ENCODE peak calls at places on chromosomes 2 and 18, in seven cellular contexts. One of them, this sample, is unnamed.

GRCh38 chr2:21633531-21634310 is 510.0 kb downstream of the TDRD15 start:
- DNase-seq in H1: no peak
- DNase-seq in GM12878: no peak
- DNase-seq in IMR-90: no peak
- DNase-seq in K562: no peak
- DNase-seq in SK-N-SH: peak; percentile 73
- DNase-seq in A549: no peak
- DNase-seq in this sample: no peak

GRCh38 chr2:21754164-21754788 is 630.5 kb downstream of the TDRD15 start:
- DNase-seq in A549: no peak
- DNase-seq in H1: no peak
- DNase-seq in GM12878: no peak
- DNase-seq in IMR-90: no peak
- DNase-seq in K562: no peak
- DNase-seq in SK-N-SH: no peak
- DNase-seq in this sample: no peak

GRCh38 chr2:61471905-61472805 is 1.3 kb upstream of the USP34 start:
- DNase-seq in K562: peak; percentile 14
- DNase-seq in IMR-90: peak; percentile 29
- DNase-seq in A549: no peak
- DNase-seq in H1: no peak
- DNase-seq in GM12878: no peak
- DNase-seq in SK-N-SH: peak; percentile 27
- DNase-seq in this sample: no peak

GRCh38 chr2:120391905-120392665 is 46.1 kb downstream of the INHBB start:
- DNase-seq in A549: no peak
- DNase-seq in IMR-90: no peak
- DNase-seq in SK-N-SH: no peak
- DNase-seq in H1: no peak
- DNase-seq in GM12878: no peak
- DNase-seq in K562: no peak
- DNase-seq in this sample: no peak

GRCh38 chr18:63286926-63287325 is 32.6 kb downstream of the BCL2 start:
- DNase-seq in IMR-90: no peak
- DNase-seq in GM12878: no peak
- DNase-seq in H1: no peak
- DNase-seq in K562: no peak
- DNase-seq in A549: no peak
- DNase-seq in SK-N-SH: no peak
- DNase-seq in this sample: no peak

GRCh38 chr2:67213270-67213670 is 183.9 kb upstream of the ETAA1 start:
- DNase-seq in H1: no peak
- DNase-seq in A549: no peak
- DNase-seq in K562: no peak
- DNase-seq in GM12878: no peak
- DNase-seq in IMR-90: no peak
- DNase-seq in SK-N-SH: peak; percentile 43
- DNase-seq in this sample: no peak

GRCh38 chr2:71742953-71743601 is 289.7 kb downstream of the DYSF start:
- DNase-seq in H1: no peak
- DNase-seq in GM12878: no peak
- DNase-seq in IMR-90: peak; percentile 86
- DNase-seq in A549: peak; percentile 72
- DNase-seq in K562: peak; percentile 79
- DNase-seq in SK-N-SH: no peak
- DNase-seq in this sample: peak; percentile 74

GRCh38 chr2:5782103-5782502 is 89.9 kb downstream of the SOX11 start:
- DNase-seq in A549: no peak
- DNase-seq in GM12878: no peak
- DNase-seq in H1: no peak
- DNase-seq in IMR-90: peak; percentile 51
- DNase-seq in K562: no peak
- DNase-seq in SK-N-SH: no peak
- DNase-seq in this sample: no peak

GRCh38 chr2:47737191-47737975 is 45.6 kb upstream of the MSH6 start:
- DNase-seq in K562: no peak
- DNase-seq in A549: no peak
- DNase-seq in GM12878: no peak
- DNase-seq in IMR-90: no peak
- DNase-seq in H1: no peak
- DNase-seq in SK-N-SH: no peak
- DNase-seq in this sample: no peak

GRCh38 chr2:215658635-215659305 is 222.9 kb upstream of the FN1 start:
- DNase-seq in A549: no peak
- DNase-seq in SK-N-SH: no peak
- DNase-seq in H1: no peak
- DNase-seq in GM12878: no peak
- DNase-seq in IMR-90: no peak
- DNase-seq in K562: no peak
- DNase-seq in this sample: no peak

GRCh38 chr2:37647941-37648315 is 23.5 kb downstream of the CDC42EP3 start:
- DNase-seq in SK-N-SH: no peak
- DNase-seq in H1: no peak
- DNase-seq in GM12878: no peak
- DNase-seq in K562: no peak
- DNase-seq in A549: no peak
- DNase-seq in IMR-90: no peak
- DNase-seq in this sample: no peak

GRCh38 chr2:191043438-191043837 is 29.5 kb upstream of the STAT1 start:
- DNase-seq in K562: no peak
- DNase-seq in H1: no peak
- DNase-seq in A549: no peak
- DNase-seq in GM12878: no peak
- DNase-seq in SK-N-SH: no peak
- DNase-seq in IMR-90: peak; percentile 76
- DNase-seq in this sample: no peak

GRCh38 chr2:60306231-60306861 is 247.1 kb downstream of the BCL11A start:
- DNase-seq in IMR-90: no peak
- DNase-seq in H1: no peak
- DNase-seq in A549: no peak
- DNase-seq in GM12878: no peak
- DNase-seq in SK-N-SH: no peak
- DNase-seq in K562: no peak
- DNase-seq in this sample: no peak

GRCh38 chr2:38789689-38790088 is 11.7 kb downstream of the GEMIN6 start:
- DNase-seq in IMR-90: no peak
- DNase-seq in K562: no peak
- DNase-seq in H1: no peak
- DNase-seq in GM12878: no peak
- DNase-seq in SK-N-SH: no peak
- DNase-seq in A549: no peak
- DNase-seq in this sample: no peak

GRCh38 chr2:202377308-202377736 is 1.2 kb downstream of the BMPR2 start:
- DNase-seq in SK-N-SH: peak; percentile 65
- DNase-seq in GM12878: no peak
- DNase-seq in IMR-90: peak; percentile 30
- DNase-seq in A549: no peak
- DNase-seq in K562: peak; percentile 17
- DNase-seq in H1: no peak
- DNase-seq in this sample: no peak

GRCh38 chr2:79511320-79511951 is 1.4 kb upstream of the CTNNA2 start:
- DNase-seq in GM12878: no peak
- DNase-seq in K562: peak; percentile 5
- DNase-seq in H1: peak; percentile 47
- DNase-seq in A549: no peak
- DNase-seq in IMR-90: peak; percentile 28
- DNase-seq in SK-N-SH: no peak
- DNase-seq in this sample: no peak

GRCh38 chr2:235024951-235025773 is 73.3 kb downstream of the SH3BP4 start:
- DNase-seq in SK-N-SH: no peak
- DNase-seq in K562: no peak
- DNase-seq in IMR-90: no peak
- DNase-seq in A549: no peak
- DNase-seq in H1: no peak
- DNase-seq in GM12878: no peak
- DNase-seq in this sample: no peak

GRCh38 chr2:151111599-151112278 is 149.9 kb downstream of the RBM43 start:
- DNase-seq in SK-N-SH: no peak
- DNase-seq in A549: no peak
- DNase-seq in IMR-90: peak; percentile 93
- DNase-seq in GM12878: no peak
- DNase-seq in K562: no peak
- DNase-seq in H1: no peak
- DNase-seq in this sample: no peak

GRCh38 chr2:9207641-9208301 is 1.2 kb downstream of the ASAP2 start:
- DNase-seq in A549: peak; percentile 57
- DNase-seq in K562: peak; percentile 31
- DNase-seq in H1: no peak
- DNase-seq in IMR-90: no peak
- DNase-seq in SK-N-SH: peak; percentile 84
- DNase-seq in GM12878: no peak
- DNase-seq in this sample: no peak

GRCh38 chr18:59605633-59606192 is 91.5 kb downstream of the CCBE1 start:
- DNase-seq in H1: no peak
- DNase-seq in A549: no peak
- DNase-seq in IMR-90: peak; percentile 78
- DNase-seq in GM12878: no peak
- DNase-seq in SK-N-SH: no peak
- DNase-seq in K562: no peak
- DNase-seq in this sample: no peak

GRCh38 chr2:40556739-40557138 is 104.8 kb upstream of the SLC8A1 start:
- DNase-seq in H1: no peak
- DNase-seq in GM12878: no peak
- DNase-seq in SK-N-SH: no peak
- DNase-seq in IMR-90: peak; percentile 32
- DNase-seq in K562: no peak
- DNase-seq in A549: no peak
- DNase-seq in this sample: no peak

GRCh38 chr2:238287702-238288649 is at the start of gene PER2:
- DNase-seq in IMR-90: peak; percentile 90
- DNase-seq in GM12878: no peak
- DNase-seq in H1: no peak
- DNase-seq in K562: peak; percentile 47
- DNase-seq in A549: peak; percentile 71
- DNase-seq in SK-N-SH: peak; percentile 71
- DNase-seq in this sample: peak; percentile 43

GRCh38 chr2:114709936-114710850 is 267.8 kb downstream of the DPP10 start:
- DNase-seq in A549: no peak
- DNase-seq in K562: no peak
- DNase-seq in GM12878: no peak
- DNase-seq in H1: no peak
- DNase-seq in IMR-90: no peak
- DNase-seq in SK-N-SH: no peak
- DNase-seq in this sample: no peak

GRCh38 chr2:207337234-207338219 is 171.8 kb upstream of the KLF7 start:
- DNase-seq in H1: no peak
- DNase-seq in IMR-90: peak; percentile 63
- DNase-seq in A549: peak; percentile 18
- DNase-seq in SK-N-SH: no peak
- DNase-seq in GM12878: no peak
- DNase-seq in K562: peak; percentile 49
- DNase-seq in this sample: peak; percentile 94

GRCh38 chr2:129801575-129801974 is 177.9 kb upstream of the RAB6C start:
- DNase-seq in GM12878: no peak
- DNase-seq in K562: no peak
- DNase-seq in A549: no peak
- DNase-seq in SK-N-SH: peak; percentile 30
- DNase-seq in H1: no peak
- DNase-seq in IMR-90: peak; percentile 41
- DNase-seq in this sample: no peak

GRCh38 chr2:69692424-69692823 is 48.9 kb upstream of the AAK1 start:
- DNase-seq in IMR-90: peak; percentile 87
- DNase-seq in GM12878: no peak
- DNase-seq in H1: no peak
- DNase-seq in K562: no peak
- DNase-seq in SK-N-SH: no peak
- DNase-seq in A549: no peak
- DNase-seq in this sample: no peak

GRCh38 chr2:40201425-40201824 is 250.5 kb downstream of the SLC8A1 start:
- DNase-seq in A549: no peak
- DNase-seq in IMR-90: peak; percentile 70
- DNase-seq in H1: no peak
- DNase-seq in GM12878: no peak
- DNase-seq in K562: no peak
- DNase-seq in SK-N-SH: no peak
- DNase-seq in this sample: no peak

GRCh38 chr2:197131558-197131855 is 179.1 kb downstream of the ANKRD44 start:
- DNase-seq in H1: no peak
- DNase-seq in A549: no peak
- DNase-seq in SK-N-SH: no peak
- DNase-seq in K562: no peak
- DNase-seq in GM12878: no peak
- DNase-seq in IMR-90: no peak
- DNase-seq in this sample: no peak
- H3K9me3 ChIP-seq in H1: no peaks in the 10 kb centered on the region
- H3K9me3 ChIP-seq in A549: no peaks in the 10 kb centered on the region
- H3K9me3 ChIP-seq in SK-N-SH: peaks cover 4% of the 10 kb centered on the region
- H3K9me3 ChIP-seq in K562: no peaks in the 10 kb centered on the region
- H3K9me3 ChIP-seq in GM12878: peaks cover 5% of the 10 kb centered on the region
- H3K9me3 ChIP-seq in IMR-90: no peaks in the 10 kb centered on the region
- H3K9me3 ChIP-seq in this sample: no peaks in the 10 kb centered on the region

DNA sequence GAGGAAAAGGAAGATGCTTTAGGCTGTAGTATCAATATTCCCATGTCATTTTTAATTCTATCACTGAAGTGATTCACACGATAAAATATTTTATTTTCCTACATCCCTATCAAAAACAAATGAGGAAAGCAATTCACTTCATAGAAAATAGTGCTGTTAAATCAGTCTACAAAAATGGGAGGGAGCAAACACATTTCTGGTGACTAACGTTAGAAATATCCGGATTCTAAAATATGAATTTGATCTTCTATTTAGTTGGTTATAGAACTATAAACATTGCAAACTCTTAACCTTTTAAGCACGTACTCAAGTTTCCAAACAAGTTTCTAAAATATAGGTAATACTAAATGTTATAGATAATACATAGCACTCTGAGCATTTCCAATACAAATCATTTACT is 20.8 kb downstream of the ATF2 start:
- DNase-seq in K562: no peak
- DNase-seq in IMR-90: peak; percentile 13
- DNase-seq in A549: no peak
- DNase-seq in GM12878: no peak
- DNase-seq in H1: no peak
- DNase-seq in SK-N-SH: no peak
- DNase-seq in this sample: no peak
- TF ChIP-seq RAD21 in K562: no peak
- TF ChIP-seq RAD21 in IMR-90: no peak
- TF ChIP-seq RAD21 in A549: no peak
- TF ChIP-seq RAD21 in GM12878: no peak
- TF ChIP-seq RAD21 in H1: no peak
- TF ChIP-seq RAD21 in SK-N-SH: no peak
- TF ChIP-seq RAD21 in this sample: no peak

DNA sequence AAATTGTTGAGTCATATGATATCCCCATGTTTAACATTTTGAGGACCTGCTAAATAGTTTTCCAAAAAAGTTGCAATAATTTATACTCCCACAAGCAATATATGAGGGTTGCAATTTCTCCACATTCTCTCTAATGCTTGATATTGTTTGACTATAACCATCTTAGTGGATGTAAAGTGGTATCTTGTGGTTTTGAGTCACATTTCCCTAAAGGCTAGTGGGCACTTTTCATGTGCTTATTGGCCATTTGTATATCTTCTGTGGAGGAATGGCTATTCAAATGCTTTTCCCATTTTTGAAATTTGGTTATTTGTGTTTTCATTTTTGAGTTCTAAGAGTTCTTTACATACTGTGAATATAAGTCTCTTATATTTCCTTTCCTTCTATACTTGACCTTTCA is 82.7 kb downstream of the SCG2 start:
- DNase-seq in A549: no peak
- DNase-seq in GM12878: no peak
- DNase-seq in H1: no peak
- DNase-seq in IMR-90: no peak
- DNase-seq in SK-N-SH: no peak
- DNase-seq in K562: no peak
- DNase-seq in this sample: no peak
- H3K9me3 ChIP-seq in A549: no peaks in the 10 kb centered on the region
- H3K9me3 ChIP-seq in GM12878: no peaks in the 10 kb centered on the region
- H3K9me3 ChIP-seq in H1: no peaks in the 10 kb centered on the region
- H3K9me3 ChIP-seq in IMR-90: no peaks in the 10 kb centered on the region
- H3K9me3 ChIP-seq in SK-N-SH: no peaks in the 10 kb centered on the region
- H3K9me3 ChIP-seq in K562: no peaks in the 10 kb centered on the region
- H3K9me3 ChIP-seq in this sample: no peaks in the 10 kb centered on the region

GRCh38 chr2:132521321-132521720 is 104.7 kb downstream of the GPR39 start:
- DNase-seq in SK-N-SH: no peak
- DNase-seq in H1: peak; percentile 9
- DNase-seq in GM12878: no peak
- DNase-seq in IMR-90: peak; percentile 28
- DNase-seq in A549: no peak
- DNase-seq in K562: no peak
- DNase-seq in this sample: no peak
- TF ChIP-seq RAD21 in SK-N-SH: no peak
- TF ChIP-seq RAD21 in H1: no peak
- TF ChIP-seq RAD21 in GM12878: no peak
- TF ChIP-seq RAD21 in IMR-90: no peak
- TF ChIP-seq RAD21 in A549: no peak
- TF ChIP-seq RAD21 in K562: no peak
- TF ChIP-seq RAD21 in this sample: no peak

This sample was measured in HCT116.